ENCODE peak calls at places on chromosomes 11 and 22, in five cellular contexts. G is T47D, J is SW480, S is adrenal gland, B is small intestine. F is an unnamed sample.
A peak's percentile ranks its signal among the peaks of the same experiment; 100 is the strongest.

GRCh38 chr11:125210112-125210511 is 45.6 kb downstream of the PKNOX2 start:
- DNase-seq in S (no peak), G (no peak), B (no peak), J (peak; percentile 7), F (no peak)

GRCh38 chr22:21952586-21953571 is at the start of gene PPM1F:
- DNase-seq in G (peak; percentile 64), S (peak; percentile 86), B (peak; percentile 78), J (peak; percentile 68), F (peak; percentile 90)

GRCh38 chr11:118938491-118939411 is 13.0 kb upstream of the BCL9L start:
- DNase-seq in J (peak; percentile 95), B (peak; percentile 79), S (no peak), G (no peak), F (peak; percentile 33)

GRCh38 chr11:86795962-86796361 is 4.4 kb upstream of the PRSS23 start:
- DNase-seq in J (no peak), G (no peak), B (no peak), S (no peak), F (no peak)

GRCh38 chr11:74025467-74026166 is 16.7 kb upstream of the UCP3 start:
- DNase-seq in G (no peak), B (no peak), S (no peak), J (no peak), F (no peak)

GRCh38 chr22:38066381-38067027 is 9.3 kb downstream of the PICK1 start:
- DNase-seq in J (no peak), B (no peak), S (no peak), G (no peak), F (no peak)

GRCh38 chr11:75949023-75949672 is 134.1 kb downstream of the UVRAG start:
- DNase-seq in B (no peak), S (no peak), J (no peak), G (no peak), F (no peak)

GRCh38 chr11:131691558-131692041 is 321.2 kb downstream of the NTM start:
- DNase-seq in S (no peak), B (no peak), J (no peak), G (peak; percentile 76), F (no peak)

GRCh38 chr11:64019106-64020031 is 16.4 kb upstream of the FLRT1 start:
- DNase-seq in J (no peak), G (no peak), B (no peak), S (no peak), F (no peak)

GRCh38 chr11:64994318-64994717 is 2.5 kb downstream of the BATF2 start:
- DNase-seq in G (no peak), S (no peak), B (no peak), J (no peak), F (no peak)

GRCh38 chr22:50419116-50419515 is 55.7 kb downstream of the SBF1 start:
- DNase-seq in J (no peak), G (no peak), B (no peak), S (no peak), F (no peak)

GRCh38 chr11:117832511-117832910 is 8.0 kb upstream of the FXYD2 start:
- DNase-seq in J (no peak), S (no peak), B (no peak), G (no peak), F (peak; percentile 5)

GRCh38 chr11:32187106-32187505 is 96.2 kb downstream of the RCN1 start:
- DNase-seq in B (no peak), S (no peak), G (no peak), J (no peak), F (no peak)

GRCh38 chr22:20422965-20423635 is 14.5 kb downstream of the SCARF2 start:
- DNase-seq in B (no peak), S (peak; percentile 67), J (no peak), G (no peak), F (no peak)

GRCh38 chr11:11836676-11837231 is 5.0 kb upstream of the USP47 start:
- DNase-seq in G (no peak), S (no peak), B (no peak), J (no peak), F (no peak)

GRCh38 chr11:93476796-93477195 is 66.4 kb downstream of the SMCO4 start:
- DNase-seq in S (no peak), G (peak; percentile 34), B (no peak), J (no peak), F (no peak)

GRCh38 chr11:69601346-69601975 is 39.5 kb upstream of the CCND1 start:
- DNase-seq in J (no peak), G (no peak), B (peak; percentile 61), S (no peak), F (no peak)

GRCh38 chr11:9148035-9148434 is 56.6 kb upstream of the SCUBE2 start:
- DNase-seq in G (no peak), B (no peak), J (no peak), S (no peak), F (no peak)

GRCh38 chr11:72719551-72719950 is 32.7 kb downstream of the ARAP1 start:
- DNase-seq in S (no peak), G (no peak), B (no peak), J (no peak), F (no peak)

GRCh38 chr22:45181766-45182165 is 18.0 kb downstream of the NUP50 start:
- DNase-seq in J (no peak), S (no peak), G (no peak), B (no peak), F (no peak)

GRCh38 chr11:132685174-132685611 is 847.1 kb downstream of the OPCML start:
- DNase-seq in J (no peak), S (no peak), G (no peak), B (peak; percentile 17), F (no peak)

GRCh38 chr11:111733655-111734088 is 32.5 kb downstream of the PPP2R1B start:
- DNase-seq in J (no peak), B (no peak), S (peak; percentile 51), G (no peak), F (no peak)

GRCh38 chr11:65419460-65419772 is 3.2 kb upstream of the NEAT1 start:
- DNase-seq in S (no peak), G (no peak), B (no peak), J (no peak), F (peak; percentile 30)

GRCh38 chr11:112931686-112932085 is 29.5 kb upstream of the NCAM1 start:
- DNase-seq in S (no peak), J (no peak), G (no peak), B (peak; percentile 5), F (no peak)

GRCh38 chr11:6608726-6609501 is 3.1 kb downstream of the TAF10 start:
- DNase-seq in G (no peak), S (no peak), J (no peak), B (no peak), F (no peak)

GRCh38 chr11:131353761-131354160 is 16.7 kb upstream of the NTM start:
- DNase-seq in B (no peak), G (no peak), S (no peak), J (no peak), F (no peak)

GRCh38 chr22:37416806-37417205 is 10.5 kb downstream of the ELFN2 start:
- DNase-seq in B (no peak), J (peak; percentile 56), G (no peak), S (no peak), F (no peak)

GRCh38 chr11:131301306-131301705 is 69.1 kb upstream of the NTM start:
- DNase-seq in S (no peak), B (no peak), G (no peak), J (no peak), F (no peak)

GRCh38 chr11:113197456-113197855 is 116.9 kb upstream of the TTC12 start:
- DNase-seq in G (no peak), S (no peak), B (no peak), J (no peak), F (no peak)

GRCh38 chr11:5204787-5205186 is 4.3 kb upstream of the OR51V1 start:
- DNase-seq in J (peak; percentile 62), B (peak; percentile 11), S (no peak), G (peak; percentile 19), F (no peak)